ENCODE peak calls at places on chromosomes 16 and 17, in eight cellular contexts. G is naive thymus-derived CD4-positive, alpha-beta T cell; N is AG04450; D is neuronal stem cell; F is A549; E is trophoblast cell; Q is left ventricle myocardium inferior; B is CD4-positive, CD25-positive, alpha-beta regulatory T cell. J is an unnamed sample.
A peak's percentile ranks its signal among the peaks of the same experiment; 100 is the strongest.

GRCh38 chr17:42779942-42780815 is at the start of gene WNK4:
- DNase-seq in B (no peak), D (peak; percentile 42), Q (no peak), E (no peak), N (no peak), G (no peak), F (no peak), J (peak; percentile 67)

GRCh38 chr16:13055480-13055879 is 154.1 kb downstream of the SHISA9 start:
- DNase-seq in Q (no peak), N (no peak), F (no peak), G (no peak), E (no peak), D (no peak), B (no peak), J (no peak)

GRCh38 chr16:70430667-70431536 is 8.0 kb downstream of the ST3GAL2 start:
- DNase-seq in B (peak; percentile 47), F (no peak), Q (no peak), D (no peak), G (peak; percentile 55), E (peak; percentile 54), N (no peak), J (peak; percentile 12)

GRCh38 chr17:31418773-31419350 is 27.4 kb downstream of the RAB11FIP4 start:
- DNase-seq in G (no peak), N (no peak), D (no peak), F (no peak), B (no peak), Q (no peak), E (no peak), J (peak; percentile 18)

GRCh38 chr16:27253526-27253930 is 15.0 kb downstream of the NSMCE1 start:
- DNase-seq in F (peak; percentile 52), G (no peak), Q (no peak), N (peak; percentile 51), D (no peak), B (no peak), E (no peak), J (peak; percentile 93)

GRCh38 chr17:57035971-57036481 is 49.0 kb upstream of the AKAP1 start:
- DNase-seq in N (no peak), G (no peak), F (no peak), Q (no peak), B (no peak), E (no peak), D (no peak), J (no peak)

GRCh38 chr16:78249056-78249455 is 149.6 kb downstream of the WWOX start:
- DNase-seq in Q (peak; percentile 32), B (no peak), F (no peak), D (no peak), N (no peak), G (no peak), E (no peak), J (no peak)

GRCh38 chr17:67011527-67012175 is 32.7 kb upstream of the CACNG1 start:
- DNase-seq in D (no peak), N (no peak), Q (no peak), E (no peak), G (no peak), B (no peak), F (no peak), J (no peak)

GRCh38 chr17:48486557-48486956 is 44.3 kb downstream of the HOXB1 start:
- DNase-seq in B (no peak), Q (no peak), F (peak; percentile 36), E (peak; percentile 85), N (peak; percentile 98), G (no peak), D (no peak), J (peak; percentile 97)

GRCh38 chr17:64783556-64784352 is 121.6 kb upstream of the SMURF2 start:
- DNase-seq in E (no peak), Q (no peak), B (no peak), G (no peak), F (no peak), D (no peak), N (no peak), J (no peak)

GRCh38 chr16:55568151-55568693 is 1.7 kb downstream of the CAPNS2 start:
- DNase-seq in E (no peak), N (no peak), B (no peak), Q (no peak), D (no peak), F (no peak), G (no peak), J (no peak)

GRCh38 chr16:54397190-54397835 is 110.7 kb upstream of the IRX3 start:
- DNase-seq in Q (no peak), N (no peak), E (no peak), D (no peak), B (no peak), G (no peak), F (no peak), J (peak; percentile 12)

GRCh38 chr17:80222376-80223141 is 2.3 kb downstream of the SLC26A11 start:
- DNase-seq in E (no peak), N (no peak), D (no peak), G (no peak), Q (no peak), B (no peak), F (no peak), J (no peak)

GRCh38 chr17:64277831-64278562 is 14.9 kb upstream of the TEX2 start:
- DNase-seq in D (no peak), B (no peak), N (no peak), Q (no peak), F (no peak), E (no peak), G (no peak), J (peak; percentile 22)

GRCh38 chr17:5870231-5870953 is 199.8 kb upstream of the WSCD1 start:
- DNase-seq in E (no peak), N (no peak), F (no peak), G (no peak), Q (no peak), D (no peak), B (no peak), J (no peak)

GRCh38 chr17:32355649-32356377 is 5.9 kb downstream of the ZNF207 start:
- DNase-seq in D (no peak), Q (no peak), E (peak; percentile 20), B (no peak), F (no peak), N (no peak), G (no peak), J (peak; percentile 23)

GRCh38 chr17:33284022-33284421 is 9.1 kb downstream of the ASIC2 start:
- DNase-seq in Q (no peak), D (no peak), G (no peak), N (peak; percentile 33), F (peak; percentile 70), B (no peak), E (no peak), J (peak; percentile 85)

GRCh38 chr17:77602883-77603640 is 355.4 kb upstream of the TNRC6C start:
- DNase-seq in Q (no peak), B (no peak), G (no peak), E (no peak), D (no peak), N (no peak), F (no peak), J (no peak)
- H3K4me3 ChIP-seq in Q (no peak overlapping the region), B (no peak overlapping the region), G (no peak overlapping the region), E (no peak overlapping the region), D (no peak overlapping the region), N (no peak overlapping the region), F (no peak overlapping the region), J (no peak overlapping the region)

GRCh38 chr16:85055503-85056210 is 28.1 kb downstream of the KIAA0513 start:
- DNase-seq in E (peak; percentile 4), N (no peak), B (peak; percentile 56), F (no peak), D (no peak), G (peak; percentile 61), Q (no peak), J (peak; percentile 73)

GRCh38 chr16:85054948-85055502 is 27.4 kb downstream of the KIAA0513 start:
- DNase-seq in N (no peak), G (no peak), D (no peak), B (no peak), E (no peak), Q (no peak), F (no peak), J (no peak)

GRCh38 chr16:85057948-85058347 is 30.4 kb downstream of the KIAA0513 start:
- DNase-seq in B (no peak), F (no peak), G (no peak), Q (no peak), D (no peak), N (no peak), E (no peak), J (no peak)

GRCh38 chr16:85057212-85057889 is 29.8 kb downstream of the KIAA0513 start:
- DNase-seq in E (no peak), Q (no peak), G (no peak), F (peak; percentile 72), B (no peak), D (no peak), N (no peak), J (no peak)

GRCh38 chr16:85056211-85056748 is 28.7 kb downstream of the KIAA0513 start:
- DNase-seq in G (peak; percentile 7), N (no peak), D (no peak), B (no peak), E (no peak), Q (no peak), F (no peak), J (peak; percentile 46)
- H3K4me3 ChIP-seq in G (peak overlapping the region; percentile 19), N (no peak overlapping the region), D (no peak overlapping the region), B (peak overlapping the region; percentile 80), E (no peak overlapping the region), Q (peak overlapping the region; percentile 49), F (no peak overlapping the region), J (no peak overlapping the region)

DNA sequence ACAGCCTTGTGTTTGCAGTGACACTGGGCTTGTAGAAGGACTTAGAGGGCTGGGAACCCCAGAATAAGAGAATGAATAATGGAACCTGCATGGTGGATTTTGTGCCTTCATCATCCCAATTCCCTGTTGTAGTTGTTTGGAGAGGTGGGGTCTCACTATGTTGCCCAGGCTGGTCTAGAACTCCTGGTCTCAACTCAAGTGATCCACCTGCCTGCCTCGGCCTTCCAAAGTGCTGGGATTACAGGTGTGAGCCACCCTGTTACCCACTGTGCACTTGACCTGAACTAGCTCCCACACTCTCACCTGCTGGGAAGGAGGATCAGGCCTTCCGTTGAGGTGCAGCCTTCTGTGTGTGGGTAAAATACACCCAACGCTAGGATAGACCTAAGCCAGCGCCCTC is 55.4 kb downstream of the RAP1GAP2 start:
- DNase-seq in N (no peak), D (no peak), G (no peak), Q (no peak), E (no peak), F (no peak), B (no peak), J (no peak)
- H3K4me3 ChIP-seq in N (no peak overlapping the region), D (no peak overlapping the region), G (no peak overlapping the region), Q (no peak overlapping the region), E (no peak overlapping the region), F (no peak overlapping the region), B (no peak overlapping the region), J (no peak overlapping the region)

DNA sequence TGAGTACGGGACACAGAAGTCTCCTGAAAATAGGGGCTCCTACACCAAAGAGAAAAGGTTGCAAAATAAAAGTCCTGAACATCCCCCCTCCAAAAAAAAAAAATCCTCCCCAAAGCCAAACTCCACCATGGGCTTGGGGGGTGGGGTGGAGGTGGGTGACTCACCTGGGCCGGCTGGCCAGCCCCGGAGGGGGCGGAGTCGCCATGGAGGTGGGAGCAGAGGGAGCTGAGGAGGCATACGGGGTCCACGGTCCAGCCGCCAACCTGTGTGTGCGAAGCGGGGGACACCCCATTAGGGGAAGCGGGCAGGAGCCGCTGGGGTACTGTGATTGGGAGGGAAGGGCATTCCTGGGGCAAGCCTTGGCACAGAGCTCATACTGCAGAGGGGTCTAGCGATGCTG is 31.0 kb downstream of the SRCIN1 start:
- DNase-seq in Q (no peak), F (no peak), G (no peak), D (no peak), N (no peak), E (no peak), B (no peak), J (no peak)
- H3K4me3 ChIP-seq in Q (no peak overlapping the region), F (no peak overlapping the region), G (no peak overlapping the region), D (no peak overlapping the region), N (no peak overlapping the region), E (no peak overlapping the region), B (no peak overlapping the region), J (no peak overlapping the region)

GRCh38 chr17:13182450-13182849 is 164.6 kb upstream of the ELAC2 start:
- DNase-seq in N (no peak), F (no peak), Q (no peak), E (no peak), D (no peak), G (no peak), B (no peak), J (no peak)
- H3K4me3 ChIP-seq in N (no peak overlapping the region), F (no peak overlapping the region), Q (no peak overlapping the region), E (no peak overlapping the region), D (no peak overlapping the region), G (no peak overlapping the region), B (no peak overlapping the region), J (no peak overlapping the region)

J was measured in GM23248.